ENCODE peak calls at places on chromosome 16, in nine cellular contexts. F is lower leg skin; R is stimulated activated CD4-positive, alpha-beta T cell treated with anti-CD3 and anti-CD28 coated beads, Interleukin-4, amount 100 ng/mL, for 1 hour; C is effector memory CD8-positive, alpha-beta T cell; K is breast epithelium; O is amniotic epithelial cell; P is T-helper 2 cell; I is NCI-H1092 treated with DMSO at 0.1 percent for 48 hours; X is stimulated activated CD8-positive, alpha-beta memory T cell treated with anti-CD3 and anti-CD28 coated beads, Interleukin-12 subunit alpha, Interleukin-12 subunit beta, amount 100 ng/mL, for 4 hours. E is an unnamed sample.

GRCh38 chr16:78227855-78228254 is 128.4 kb downstream of the WWOX start:
- DNase-seq in P (no peak), R (no peak), X (no peak), O (no peak), F (no peak), K (no peak), C (no peak), I (peak; percentile 38), E (peak; percentile 15)

GRCh38 chr16:49681449-49681848 is 174.5 kb downstream of the ZNF423 start:
- DNase-seq in O (no peak), C (no peak), F (no peak), R (no peak), I (no peak), X (no peak), P (no peak), K (no peak), E (no peak)

GRCh38 chr16:11597268-11597690 is 10.6 kb upstream of the LITAF start:
- DNase-seq in X (no peak), O (no peak), P (no peak), C (no peak), F (no peak), R (no peak), K (no peak), I (no peak), E (no peak)

GRCh38 chr16:89172901-89173628 is 1.5 kb downstream of the CDH15 start:
- DNase-seq in X (no peak), C (no peak), P (no peak), I (no peak), R (no peak), F (no peak), O (no peak), K (no peak), E (no peak)

GRCh38 chr16:67528870-67529638 is 425 bp downstream of the RIPOR1 start:
- DNase-seq in O (peak; percentile 46), K (no peak), P (no peak), C (no peak), F (peak; percentile 91), R (peak; percentile 33), X (no peak), I (peak; percentile 52), E (no peak)

GRCh38 chr16:7218936-7219335 is 113.7 kb upstream of the RBFOX1 start:
- DNase-seq in X (no peak), I (peak; percentile 2), K (no peak), O (no peak), P (no peak), C (no peak), R (no peak), F (no peak), E (no peak)

GRCh38 chr16:13594798-13595197 is 325.2 kb upstream of the ERCC4 start:
- DNase-seq in P (no peak), O (no peak), C (no peak), I (no peak), R (no peak), X (no peak), F (no peak), K (no peak), E (peak; percentile 93)

GRCh38 chr16:47110939-47111338 is 32.8 kb downstream of the NETO2 start:
- DNase-seq in P (no peak), O (peak; percentile 7), K (no peak), C (no peak), X (no peak), R (no peak), F (no peak), I (no peak), E (no peak)

GRCh38 chr16:973366-973765 is 2.6 kb upstream of the LMF1 start:
- DNase-seq in O (no peak), P (no peak), F (no peak), K (no peak), C (no peak), R (no peak), X (no peak), I (no peak), E (no peak)

GRCh38 chr16:73714976-73715375 is 581.6 kb upstream of the PSMD7 start:
- DNase-seq in X (no peak), F (no peak), I (no peak), P (no peak), C (no peak), R (no peak), K (no peak), O (no peak), E (no peak)

GRCh38 chr16:66146689-66147330 is 219.7 kb upstream of the CDH5 start:
- DNase-seq in X (no peak), K (no peak), F (no peak), P (no peak), C (no peak), R (no peak), I (no peak), O (no peak), E (no peak)

GRCh38 chr16:66720766-66721165 is 24.2 kb upstream of the CMTM4 start:
- DNase-seq in P (no peak), K (no peak), R (no peak), F (no peak), I (no peak), X (no peak), C (no peak), O (no peak), E (no peak)

GRCh38 chr16:29710227-29711219 is 31.5 kb downstream of the QPRT start:
- DNase-seq in P (no peak), F (no peak), K (no peak), O (peak; percentile 86), X (no peak), C (peak; percentile 48), R (no peak), I (peak; percentile 9), E (no peak)

GRCh38 chr16:1188781-1189189 is 35.9 kb downstream of the CACNA1H start:
- DNase-seq in X (no peak), P (peak; percentile 25), K (peak; percentile 79), I (no peak), R (peak; percentile 47), O (no peak), F (peak; percentile 90), C (peak; percentile 32), E (peak; percentile 43)

GRCh38 chr16:84825896-84826557 is 6.2 kb downstream of the CRISPLD2 start:
- DNase-seq in R (no peak), K (no peak), I (no peak), X (no peak), C (no peak), F (no peak), O (peak; percentile 67), P (no peak), E (no peak)

GRCh38 chr16:78748471-78748929 is 649.0 kb downstream of the WWOX start:
- DNase-seq in C (no peak), R (no peak), I (peak; percentile 7), O (no peak), K (no peak), P (no peak), X (no peak), F (no peak), E (no peak)

GRCh38 chr16:68490829-68491575 is 42.7 kb upstream of the SMPD3 start:
- DNase-seq in K (peak; percentile 70), F (no peak), O (peak; percentile 65), X (no peak), I (peak; percentile 38), C (no peak), R (no peak), P (no peak), E (no peak)

GRCh38 chr16:88393034-88393433 is 10.3 kb downstream of the ZNF469 start:
- DNase-seq in P (no peak), C (no peak), O (no peak), F (no peak), R (no peak), K (no peak), I (no peak), X (no peak), E (no peak)

GRCh38 chr16:51648521-51648920 is 497.5 kb upstream of the SALL1 start:
- DNase-seq in R (no peak), I (no peak), F (no peak), P (no peak), O (no peak), C (no peak), K (no peak), X (no peak), E (no peak)

GRCh38 chr16:85699628-85700027 is 10.9 kb upstream of the GINS2 start:
- DNase-seq in I (no peak), X (no peak), P (no peak), R (no peak), C (no peak), K (no peak), F (no peak), O (peak; percentile 85), E (no peak)

GRCh38 chr16:35744716-35745115 is 2285.3 kb downstream of the TP53TG3F start:
- DNase-seq in K (no peak), I (no peak), F (no peak), C (no peak), P (no peak), X (no peak), R (no peak), O (no peak), E (no peak)

GRCh38 chr16:89049484-89050118 is 44.1 kb upstream of the ACSF3 start:
- DNase-seq in F (no peak), P (no peak), X (no peak), R (no peak), C (no peak), I (peak; percentile 80), K (no peak), O (no peak), E (no peak)

E was measured in NT2/D1.